ENCODE peak calls at places on chromosome 13, in six cellular contexts. Y, L, H, V, B and Q are unnamed samples.

GRCh38 chr13:111920932-111921705 is 145.8 kb upstream of the SOX1 start:
- DNase-seq in V (no peak), B (no peak), L (no peak), H (peak; percentile 14), Y (no peak), Q (no peak)

GRCh38 chr13:27177852-27178251 is 6.2 kb upstream of the USP12 start:
- DNase-seq in L (no peak), V (no peak), H (no peak), B (no peak), Y (peak; percentile 25), Q (no peak)

GRCh38 chr13:71252191-71252704 is 614.8 kb downstream of the DACH1 start:
- DNase-seq in L (no peak), H (no peak), V (no peak), Y (no peak), B (no peak), Q (no peak)

GRCh38 chr13:60372141-60372540 is 24.9 kb upstream of the TDRD3 start:
- DNase-seq in L (no peak), Y (no peak), H (no peak), B (no peak), V (no peak), Q (no peak)

GRCh38 chr13:19860884-19861655 is 2.4 kb downstream of the ZMYM5 start:
- DNase-seq in V (no peak), H (no peak), L (no peak), Y (no peak), B (no peak), Q (peak; percentile 73)

GRCh38 chr13:49216334-49216733 is 3.8 kb upstream of the MLNR start:
- DNase-seq in Y (no peak), L (no peak), H (no peak), B (no peak), V (no peak), Q (no peak)

GRCh38 chr13:33003458-33004019 is 12.7 kb upstream of the KL start:
- DNase-seq in L (no peak), B (no peak), H (no peak), V (no peak), Y (no peak), Q (no peak)

GRCh38 chr13:36608474-36608873 is 65.3 kb upstream of the SERTM1 start:
- DNase-seq in H (no peak), B (no peak), L (no peak), V (no peak), Y (no peak), Q (no peak)

GRCh38 chr13:44335463-44335862 is 38.2 kb upstream of the SERP2 start:
- DNase-seq in L (no peak), B (no peak), V (no peak), H (no peak), Y (no peak), Q (no peak)

GRCh38 chr13:18948664-18949488 is 232.7 kb downstream of the TUBA3C start:
- DNase-seq in V (no peak), H (no peak), Y (no peak), L (no peak), B (no peak), Q (no peak)

GRCh38 chr13:29923554-29924481 is 73.4 kb upstream of the UBL3 start:
- DNase-seq in L (peak; percentile 97), Y (peak; percentile 93), V (no peak), B (peak; percentile 79), H (peak; percentile 76), Q (peak; percentile 98)

GRCh38 chr13:113802090-113802531 is 43.1 kb downstream of the TMEM255B start:
- DNase-seq in H (peak; percentile 89), Y (peak; percentile 34), B (no peak), L (no peak), V (peak; percentile 46), Q (peak; percentile 74)

GRCh38 chr13:99972190-99972731 is 694 bp upstream of the ZIC5 start:
- DNase-seq in Y (peak; percentile 16), H (no peak), L (no peak), B (no peak), V (peak; percentile 9), Q (no peak)

GRCh38 chr13:101451641-101452040 is 834 bp upstream of the ITGBL1 start:
- DNase-seq in H (no peak), B (no peak), V (no peak), L (no peak), Y (no peak), Q (no peak)

GRCh38 chr13:43077446-43077845 is 54.1 kb downstream of the DNAJC15 start:
- DNase-seq in H (no peak), B (no peak), L (no peak), V (no peak), Y (no peak), Q (no peak)

GRCh38 chr13:45749026-45749759 is 47.1 kb downstream of the CBY2 start:
- DNase-seq in L (no peak), B (no peak), Y (no peak), V (no peak), H (no peak), Q (no peak)

GRCh38 chr13:37364024-37364423 is 234.5 kb downstream of the POSTN start:
- DNase-seq in V (no peak), H (no peak), B (no peak), Y (no peak), L (no peak), Q (no peak)

GRCh38 chr13:112732679-112733078 is 42.8 kb downstream of the ATP11A start:
- DNase-seq in Y (no peak), L (no peak), H (peak; percentile 20), B (no peak), V (no peak), Q (no peak)

GRCh38 chr13:42732073-42732472 is 49.3 kb upstream of the FAM216B start:
- DNase-seq in B (no peak), Y (no peak), L (no peak), V (no peak), H (no peak), Q (no peak)

GRCh38 chr13:83325454-83325853 is 556.8 kb downstream of the SLITRK1 start:
- DNase-seq in V (no peak), B (no peak), Y (no peak), L (peak; percentile 47), H (no peak), Q (peak; percentile 77)

GRCh38 chr13:47480121-47480520 is 521.0 kb downstream of the SUCLA2 start:
- DNase-seq in Y (no peak), V (no peak), B (no peak), H (no peak), L (peak; percentile 78), Q (peak; percentile 83)

GRCh38 chr13:59086147-59086546 is 1077.6 kb downstream of the DIAPH3 start:
- DNase-seq in L (no peak), B (no peak), Y (no peak), V (no peak), H (no peak), Q (no peak)

GRCh38 chr13:113123226-113124150 is 889 bp downstream of the F10 start:
- DNase-seq in L (no peak), B (no peak), Y (no peak), V (no peak), H (peak; percentile 43), Q (no peak)

GRCh38 chr13:73833331-73834070 is 300.7 kb downstream of the KLF12 start:
- DNase-seq in B (no peak), V (no peak), H (no peak), Y (no peak), L (no peak), Q (no peak)

GRCh38 chr13:73837147-73837546 is 297.1 kb downstream of the KLF12 start:
- DNase-seq in H (no peak), Y (no peak), L (no peak), V (no peak), B (no peak), Q (no peak)

GRCh38 chr13:73832203-73832602 is 302.0 kb downstream of the KLF12 start:
- DNase-seq in V (no peak), H (no peak), L (no peak), Y (no peak), B (no peak), Q (no peak)

DNA sequence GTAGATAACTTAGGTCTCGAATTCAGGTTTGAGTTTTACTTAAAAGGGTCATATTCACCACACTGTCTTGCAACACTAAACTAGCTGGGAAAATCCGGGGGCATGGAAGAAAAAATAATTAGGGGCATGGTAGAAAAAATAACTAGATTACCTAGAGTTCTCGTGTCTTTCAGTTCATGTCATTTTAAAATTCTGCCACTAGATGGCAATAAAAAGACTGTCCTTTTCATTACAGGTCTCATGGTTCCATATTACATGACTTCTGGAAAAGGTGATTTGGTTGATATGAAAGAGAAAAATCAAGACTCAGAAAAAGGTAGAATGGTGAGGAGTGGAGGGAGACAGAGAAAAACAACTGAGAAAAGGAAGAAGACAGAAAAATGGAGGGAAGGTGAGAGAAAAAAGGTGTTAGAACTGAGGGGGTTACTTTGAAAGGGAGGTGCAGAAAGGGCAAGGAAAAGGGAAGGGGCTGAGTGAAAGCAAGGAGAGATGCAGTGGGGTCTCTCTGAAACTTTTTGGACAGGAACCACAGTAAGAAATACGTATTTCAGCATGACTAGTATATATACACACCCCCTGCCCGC is 299.0 kb downstream of the KLF12 start:
- DNase-seq in H (no peak), Y (no peak), V (no peak), L (no peak), B (no peak), Q (peak; percentile 47)
- TF ChIP-seq CTCF in H (peak; percentile 53), Y (peak; percentile 38), V (peak; percentile 80), L (peak; percentile 17), B (peak; percentile 56), Q (peak; percentile 88)

GRCh38 chr13:40755082-40755755 is 15.8 kb downstream of the MRPS31 start:
- DNase-seq in B (no peak), Y (peak; percentile 45), V (no peak), L (no peak), H (no peak), Q (no peak)

GRCh38 chr13:40749327-40749726 is 21.7 kb downstream of the MRPS31 start:
- DNase-seq in H (no peak), Y (no peak), L (no peak), B (no peak), V (no peak), Q (no peak)
- TF ChIP-seq CTCF in H (no peak), Y (no peak), L (no peak), B (no peak), V (peak; percentile 35), Q (peak; percentile 67)

GRCh38 chr13:22736084-22736767 is 444.6 kb upstream of the SGCG start:
- DNase-seq in Y (no peak), L (no peak), V (no peak), B (no peak), H (no peak), Q (no peak)

GRCh38 chr13:22736768-22737092 is 444.0 kb upstream of the SGCG start:
- DNase-seq in Y (no peak), V (no peak), H (no peak), B (no peak), L (no peak), Q (no peak)

GRCh38 chr13:22738357-22738756 is 442.4 kb upstream of the SGCG start:
- DNase-seq in L (no peak), B (no peak), H (no peak), V (no peak), Y (no peak), Q (no peak)

GRCh38 chr13:22744688-22745452 is 435.9 kb upstream of the SGCG start:
- DNase-seq in L (no peak), B (no peak), V (no peak), H (no peak), Y (no peak), Q (no peak)

GRCh38 chr13:22740264-22740663 is 440.5 kb upstream of the SGCG start:
- DNase-seq in H (no peak), B (no peak), V (no peak), Y (no peak), L (no peak), Q (no peak)
- TF ChIP-seq CTCF in H (no peak), B (peak; percentile 15), V (peak; percentile 45), Y (no peak), L (no peak), Q (no peak)

GRCh38 chr13:75569576-75569975 is 20.0 kb downstream of the UCHL3 start:
- DNase-seq in Y (no peak), V (no peak), B (no peak), L (no peak), H (no peak), Q (no peak)

GRCh38 chr13:75566658-75567057 is 17.1 kb downstream of the UCHL3 start:
- DNase-seq in Y (no peak), V (no peak), L (no peak), B (no peak), H (no peak), Q (peak; percentile 61)
- TF ChIP-seq CTCF in Y (no peak), V (peak; percentile 60), L (peak; percentile 25), B (peak; percentile 41), H (no peak), Q (peak; percentile 80)